ENCODE peak calls at places on chromosomes 16 and 17, in seven cellular contexts. One of them, this sample, is unnamed. For H3K27me3, the result is how much of the 10 kb centered on the place peaks cover.

GRCh38 chr17:64183815-64184397 is 54.0 kb upstream of the ERN1 start:
- DNase-seq in body of pancreas: no peak
- DNase-seq in DND-41: no peak
- DNase-seq in CD8-positive, alpha-beta memory T cell: no peak
- DNase-seq in tibial nerve: no peak
- DNase-seq in PC-3: peak
- DNase-seq in cardiac muscle cell: no peak
- DNase-seq in this sample: no peak

GRCh38 chr17:33196883-33197282 is 96.2 kb downstream of the ASIC2 start:
- DNase-seq in body of pancreas: no peak
- DNase-seq in DND-41: no peak
- DNase-seq in CD8-positive, alpha-beta memory T cell: no peak
- DNase-seq in tibial nerve: no peak
- DNase-seq in PC-3: no peak
- DNase-seq in cardiac muscle cell: no peak
- DNase-seq in this sample: no peak

GRCh38 chr17:41052594-41052993 is 2.4 kb downstream of the KRTAP2-2 start:
- DNase-seq in body of pancreas: no peak
- DNase-seq in DND-41: no peak
- DNase-seq in CD8-positive, alpha-beta memory T cell: no peak
- DNase-seq in tibial nerve: no peak
- DNase-seq in PC-3: no peak
- DNase-seq in cardiac muscle cell: no peak
- DNase-seq in this sample: no peak

GRCh38 chr17:82972836-82973372 is 106.5 kb upstream of the METRNL start:
- DNase-seq in body of pancreas: no peak
- DNase-seq in DND-41: no peak
- DNase-seq in CD8-positive, alpha-beta memory T cell: no peak
- DNase-seq in tibial nerve: no peak
- DNase-seq in PC-3: no peak
- DNase-seq in cardiac muscle cell: no peak
- DNase-seq in this sample: no peak

GRCh38 chr16:35689764-35690163 is 2230.4 kb downstream of the TP53TG3F start:
- DNase-seq in body of pancreas: no peak
- DNase-seq in DND-41: no peak
- DNase-seq in CD8-positive, alpha-beta memory T cell: no peak
- DNase-seq in tibial nerve: no peak
- DNase-seq in PC-3: no peak
- DNase-seq in cardiac muscle cell: no peak
- DNase-seq in this sample: no peak

GRCh38 chr16:1494711-1495110 is 1.6 kb downstream of the TELO2 start:
- DNase-seq in body of pancreas: no peak
- DNase-seq in DND-41: no peak
- DNase-seq in CD8-positive, alpha-beta memory T cell: no peak
- DNase-seq in tibial nerve: no peak
- DNase-seq in PC-3: no peak
- DNase-seq in cardiac muscle cell: peak
- DNase-seq in this sample: no peak

GRCh38 chr17:66397486-66397885 is 95.1 kb downstream of the PRKCA start:
- DNase-seq in body of pancreas: no peak
- DNase-seq in DND-41: no peak
- DNase-seq in CD8-positive, alpha-beta memory T cell: no peak
- DNase-seq in tibial nerve: no peak
- DNase-seq in PC-3: no peak
- DNase-seq in cardiac muscle cell: no peak
- DNase-seq in this sample: no peak

GRCh38 chr17:13931752-13932477 is 137.4 kb upstream of the COX10 start:
- DNase-seq in body of pancreas: peak
- DNase-seq in DND-41: peak
- DNase-seq in CD8-positive, alpha-beta memory T cell: no peak
- DNase-seq in tibial nerve: peak
- DNase-seq in PC-3: peak
- DNase-seq in cardiac muscle cell: peak
- DNase-seq in this sample: peak

GRCh38 chr17:60163108-60163784 is 13.5 kb downstream of the CA4 start:
- DNase-seq in body of pancreas: no peak
- DNase-seq in DND-41: no peak
- DNase-seq in CD8-positive, alpha-beta memory T cell: no peak
- DNase-seq in tibial nerve: no peak
- DNase-seq in PC-3: no peak
- DNase-seq in cardiac muscle cell: no peak
- DNase-seq in this sample: no peak

GRCh38 chr16:87847785-87848675 is 21.3 kb downstream of the SLC7A5 start:
- DNase-seq in body of pancreas: peak
- DNase-seq in DND-41: no peak
- DNase-seq in CD8-positive, alpha-beta memory T cell: no peak
- DNase-seq in tibial nerve: no peak
- DNase-seq in PC-3: no peak
- DNase-seq in cardiac muscle cell: peak
- DNase-seq in this sample: no peak

GRCh38 chr16:85136213-85136704 is 24.0 kb upstream of the CIBAR2 start:
- DNase-seq in body of pancreas: peak
- DNase-seq in DND-41: no peak
- DNase-seq in CD8-positive, alpha-beta memory T cell: no peak
- DNase-seq in tibial nerve: peak
- DNase-seq in PC-3: no peak
- DNase-seq in cardiac muscle cell: peak
- DNase-seq in this sample: no peak

GRCh38 chr17:82752371-82753200 is 721 bp downstream of the TBCD start:
- DNase-seq in body of pancreas: no peak
- DNase-seq in DND-41: peak
- DNase-seq in CD8-positive, alpha-beta memory T cell: no peak
- DNase-seq in tibial nerve: no peak
- DNase-seq in PC-3: no peak
- DNase-seq in cardiac muscle cell: peak
- DNase-seq in this sample: peak

GRCh38 chr16:57485091-57485915 is 990 bp downstream of the DOK4 start:
- DNase-seq in body of pancreas: no peak
- DNase-seq in DND-41: no peak
- DNase-seq in CD8-positive, alpha-beta memory T cell: no peak
- DNase-seq in tibial nerve: no peak
- DNase-seq in PC-3: no peak
- DNase-seq in cardiac muscle cell: no peak
- DNase-seq in this sample: peak

GRCh38 chr16:15587152-15587825 is 55.7 kb downstream of the MARF1 start:
- DNase-seq in body of pancreas: no peak
- DNase-seq in DND-41: no peak
- DNase-seq in CD8-positive, alpha-beta memory T cell: no peak
- DNase-seq in tibial nerve: no peak
- DNase-seq in PC-3: no peak
- DNase-seq in cardiac muscle cell: no peak
- DNase-seq in this sample: no peak

GRCh38 chr17:67675481-67675880 is 42.3 kb upstream of the NOL11 start:
- DNase-seq in body of pancreas: no peak
- DNase-seq in DND-41: no peak
- DNase-seq in CD8-positive, alpha-beta memory T cell: no peak
- DNase-seq in tibial nerve: no peak
- DNase-seq in PC-3: no peak
- DNase-seq in cardiac muscle cell: no peak
- DNase-seq in this sample: no peak

GRCh38 chr17:556431-556995 is 158.1 kb downstream of the VPS53 start:
- DNase-seq in body of pancreas: no peak
- DNase-seq in DND-41: no peak
- DNase-seq in CD8-positive, alpha-beta memory T cell: no peak
- DNase-seq in tibial nerve: peak
- DNase-seq in PC-3: no peak
- DNase-seq in cardiac muscle cell: peak
- DNase-seq in this sample: no peak

GRCh38 chr17:67390646-67391480 is 13.8 kb downstream of the PITPNC1 start:
- DNase-seq in body of pancreas: peak
- DNase-seq in DND-41: peak
- DNase-seq in CD8-positive, alpha-beta memory T cell: peak
- DNase-seq in tibial nerve: no peak
- DNase-seq in PC-3: peak
- DNase-seq in cardiac muscle cell: peak
- DNase-seq in this sample: peak

GRCh38 chr16:4324871-4325740 is 9.2 kb downstream of the GLIS2 start:
- DNase-seq in body of pancreas: no peak
- DNase-seq in DND-41: no peak
- DNase-seq in CD8-positive, alpha-beta memory T cell: no peak
- DNase-seq in tibial nerve: no peak
- DNase-seq in PC-3: no peak
- DNase-seq in cardiac muscle cell: no peak
- DNase-seq in this sample: no peak

GRCh38 chr16:745739-746138 is 4.9 kb upstream of the CIAO3 start:
- DNase-seq in body of pancreas: no peak
- DNase-seq in DND-41: no peak
- DNase-seq in CD8-positive, alpha-beta memory T cell: no peak
- DNase-seq in tibial nerve: no peak
- DNase-seq in PC-3: no peak
- DNase-seq in cardiac muscle cell: no peak
- DNase-seq in this sample: no peak

GRCh38 chr17:76791053-76791980 is 53.4 kb downstream of the MFSD11 start:
- DNase-seq in body of pancreas: peak
- DNase-seq in DND-41: peak
- DNase-seq in CD8-positive, alpha-beta memory T cell: peak
- DNase-seq in tibial nerve: no peak
- DNase-seq in PC-3: peak
- DNase-seq in cardiac muscle cell: peak
- DNase-seq in this sample: peak

GRCh38 chr17:263773-264172 is 82.3 kb upstream of the DOC2B start:
- DNase-seq in body of pancreas: no peak
- DNase-seq in DND-41: no peak
- DNase-seq in CD8-positive, alpha-beta memory T cell: no peak
- DNase-seq in tibial nerve: no peak
- DNase-seq in PC-3: no peak
- DNase-seq in cardiac muscle cell: no peak
- DNase-seq in this sample: no peak

GRCh38 chr16:48054881-48055601 is 100.8 kb downstream of the ABCC12 start:
- DNase-seq in body of pancreas: peak
- DNase-seq in DND-41: peak
- DNase-seq in CD8-positive, alpha-beta memory T cell: no peak
- DNase-seq in tibial nerve: peak
- DNase-seq in PC-3: peak
- DNase-seq in cardiac muscle cell: peak
- DNase-seq in this sample: peak

GRCh38 chr16:88375236-88376052 is 7.3 kb upstream of the ZNF469 start:
- DNase-seq in body of pancreas: no peak
- DNase-seq in DND-41: no peak
- DNase-seq in CD8-positive, alpha-beta memory T cell: no peak
- DNase-seq in tibial nerve: no peak
- DNase-seq in PC-3: no peak
- DNase-seq in cardiac muscle cell: no peak
- DNase-seq in this sample: no peak

GRCh38 chr17:59400858-59401257 is 69.4 kb downstream of the YPEL2 start:
- DNase-seq in body of pancreas: no peak
- DNase-seq in DND-41: no peak
- DNase-seq in CD8-positive, alpha-beta memory T cell: no peak
- DNase-seq in tibial nerve: no peak
- DNase-seq in PC-3: no peak
- DNase-seq in cardiac muscle cell: no peak
- DNase-seq in this sample: no peak

GRCh38 chr17:66776999-66777688 is 57.8 kb upstream of the CACNG5 start:
- DNase-seq in body of pancreas: no peak
- DNase-seq in DND-41: no peak
- DNase-seq in CD8-positive, alpha-beta memory T cell: no peak
- DNase-seq in tibial nerve: no peak
- DNase-seq in PC-3: no peak
- DNase-seq in cardiac muscle cell: no peak
- DNase-seq in this sample: no peak

GRCh38 chr17:76049239-76049638 is 22.1 kb upstream of the EVPL start:
- DNase-seq in body of pancreas: no peak
- DNase-seq in DND-41: no peak
- DNase-seq in CD8-positive, alpha-beta memory T cell: no peak
- DNase-seq in tibial nerve: no peak
- DNase-seq in PC-3: no peak
- DNase-seq in cardiac muscle cell: no peak
- DNase-seq in this sample: no peak

GRCh38 chr17:78111727-78112507 is 16.6 kb downstream of the TMC6 start:
- DNase-seq in body of pancreas: no peak
- DNase-seq in DND-41: no peak
- DNase-seq in CD8-positive, alpha-beta memory T cell: no peak
- DNase-seq in tibial nerve: no peak
- DNase-seq in PC-3: no peak
- DNase-seq in cardiac muscle cell: no peak
- DNase-seq in this sample: no peak

GRCh38 chr17:58019521-58019920 is 12.5 kb upstream of the SRSF1 start:
- DNase-seq in body of pancreas: no peak
- DNase-seq in DND-41: no peak
- DNase-seq in CD8-positive, alpha-beta memory T cell: no peak
- DNase-seq in tibial nerve: no peak
- DNase-seq in PC-3: no peak
- DNase-seq in cardiac muscle cell: no peak
- DNase-seq in this sample: no peak

GRCh38 chr17:58020401-58020800 is 13.4 kb upstream of the SRSF1 start:
- DNase-seq in body of pancreas: no peak
- DNase-seq in DND-41: no peak
- DNase-seq in CD8-positive, alpha-beta memory T cell: no peak
- DNase-seq in tibial nerve: no peak
- DNase-seq in PC-3: no peak
- DNase-seq in cardiac muscle cell: no peak
- DNase-seq in this sample: no peak

DNA sequence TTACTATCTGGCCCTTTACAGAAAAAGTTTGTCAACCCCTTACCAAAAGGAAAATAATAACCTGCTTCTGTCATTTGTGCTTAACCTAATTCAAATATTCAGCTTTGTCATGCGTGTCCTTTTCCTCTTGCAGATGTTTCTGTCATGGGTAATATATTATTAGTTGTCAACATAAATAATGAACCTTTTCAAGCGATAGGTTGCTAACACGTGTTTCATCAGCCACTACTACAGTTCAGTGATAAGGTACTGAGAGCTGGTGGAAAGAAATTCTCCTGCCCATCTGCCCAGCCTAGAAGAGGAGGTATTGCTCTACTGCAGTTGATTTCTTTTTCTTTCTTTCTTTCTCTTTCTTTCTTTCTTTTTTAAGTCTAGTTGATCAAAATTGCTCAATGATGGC is 12.0 kb upstream of the SRSF1 start:
- DNase-seq in body of pancreas: no peak
- DNase-seq in DND-41: no peak
- DNase-seq in CD8-positive, alpha-beta memory T cell: no peak
- DNase-seq in tibial nerve: no peak
- DNase-seq in PC-3: no peak
- DNase-seq in cardiac muscle cell: no peak
- DNase-seq in this sample: no peak
- H3K27me3 ChIP-seq in body of pancreas: under half
- H3K27me3 ChIP-seq in DND-41: under half
- H3K27me3 ChIP-seq in CD8-positive, alpha-beta memory T cell: under half
- H3K27me3 ChIP-seq in tibial nerve: under half
- H3K27me3 ChIP-seq in PC-3: under half
- H3K27me3 ChIP-seq in cardiac muscle cell: under half
- H3K27me3 ChIP-seq in this sample: under half

GRCh38 chr17:79847698-79848369 is 8.6 kb upstream of the CBX4 start:
- DNase-seq in body of pancreas: no peak
- DNase-seq in DND-41: no peak
- DNase-seq in CD8-positive, alpha-beta memory T cell: no peak
- DNase-seq in tibial nerve: no peak
- DNase-seq in PC-3: no peak
- DNase-seq in cardiac muscle cell: no peak
- DNase-seq in this sample: no peak
- H3K27me3 ChIP-seq in body of pancreas: under half
- H3K27me3 ChIP-seq in DND-41: under half
- H3K27me3 ChIP-seq in CD8-positive, alpha-beta memory T cell: under half
- H3K27me3 ChIP-seq in tibial nerve: under half
- H3K27me3 ChIP-seq in PC-3: under half
- H3K27me3 ChIP-seq in cardiac muscle cell: under half
- H3K27me3 ChIP-seq in this sample: under half

GRCh38 chr16:3174618-3175148 is 13.3 kb upstream of the OR1F1 start:
- DNase-seq in body of pancreas: no peak
- DNase-seq in DND-41: no peak
- DNase-seq in CD8-positive, alpha-beta memory T cell: no peak
- DNase-seq in tibial nerve: no peak
- DNase-seq in PC-3: no peak
- DNase-seq in cardiac muscle cell: no peak
- DNase-seq in this sample: no peak
- H3K27me3 ChIP-seq in body of pancreas: half or more
- H3K27me3 ChIP-seq in DND-41: under half
- H3K27me3 ChIP-seq in CD8-positive, alpha-beta memory T cell: under half
- H3K27me3 ChIP-seq in tibial nerve: half or more
- H3K27me3 ChIP-seq in PC-3: under half
- H3K27me3 ChIP-seq in cardiac muscle cell: half or more
- H3K27me3 ChIP-seq in this sample: under half

GRCh38 chr17:34420900-34421299 is 57.9 kb upstream of the CCL1 start:
- DNase-seq in body of pancreas: no peak
- DNase-seq in DND-41: no peak
- DNase-seq in CD8-positive, alpha-beta memory T cell: no peak
- DNase-seq in tibial nerve: no peak
- DNase-seq in PC-3: no peak
- DNase-seq in cardiac muscle cell: no peak
- DNase-seq in this sample: no peak
- H3K27me3 ChIP-seq in body of pancreas: under half
- H3K27me3 ChIP-seq in DND-41: under half
- H3K27me3 ChIP-seq in CD8-positive, alpha-beta memory T cell: under half
- H3K27me3 ChIP-seq in tibial nerve: under half
- H3K27me3 ChIP-seq in PC-3: under half
- H3K27me3 ChIP-seq in cardiac muscle cell: half or more
- H3K27me3 ChIP-seq in this sample: under half